ENCODE peak calls at places on chromosomes 4 and X, in eight cellular contexts. C is ascending aorta; F is naive thymus-derived CD4-positive, alpha-beta T cell; Y is uterus; H is MM.1S; M is fibroblast of lung; W is Caco-2; A is suprapubic skin. V is an unnamed sample. For H3K9me3, the result is how much of the 10 kb centered on the place peaks cover.

GRCh38 chr4:180407273-180407885 is 1835.8 kb upstream of the TENM3 start:
- DNase-seq in M (no peak), H (no peak), F (no peak), A (no peak), C (no peak), W (no peak), Y (no peak), V (no peak)

GRCh38 chrX:66408507-66408906 is 230.4 kb downstream of the EDA2R start:
- DNase-seq in C (no peak), F (peak), M (no peak), Y (no peak), A (no peak), W (peak), H (peak), V (no peak)

GRCh38 chrX:151753313-151754041 is 18.9 kb downstream of the CNGA2 start:
- DNase-seq in C (no peak), W (peak), M (peak), H (peak), Y (peak), F (no peak), A (peak), V (no peak)

GRCh38 chrX:24260827-24261550 is 52.9 kb downstream of the SUPT20HL2 start:
- DNase-seq in F (no peak), A (no peak), C (peak), W (no peak), M (peak), H (no peak), Y (peak), V (no peak)

GRCh38 chr4:2067446-2068197 is 8.5 kb downstream of the NAT8L start:
- DNase-seq in C (no peak), F (no peak), A (peak), M (no peak), Y (no peak), H (no peak), W (no peak), V (no peak)

GRCh38 chrX:1392376-1393130 is 640 bp upstream of the SLC25A6 start:
- DNase-seq in M (peak), H (peak), W (peak), C (no peak), F (no peak), Y (no peak), A (no peak), V (no peak)

GRCh38 chr4:139184129-139184528 is 7.1 kb upstream of the ELF2 start:
- DNase-seq in H (peak), A (no peak), M (peak), Y (no peak), W (no peak), C (no peak), F (no peak), V (no peak)

GRCh38 chr4:105061136-105061696 is 85.5 kb upstream of the TET2 start:
- DNase-seq in M (peak), Y (no peak), C (no peak), F (no peak), W (no peak), A (no peak), H (peak), V (no peak)

GRCh38 chr4:159229164-159229563 is 126.3 kb downstream of the RAPGEF2 start:
- DNase-seq in M (peak), A (no peak), Y (no peak), H (no peak), W (peak), C (no peak), F (no peak), V (no peak)

GRCh38 chrX:38583185-38583584 is 21.8 kb downstream of the TSPAN7 start:
- DNase-seq in C (no peak), F (no peak), Y (no peak), M (no peak), W (no peak), H (no peak), A (no peak), V (no peak)
- H3K9me3 ChIP-seq in C (under half), F (under half), Y (under half), M (under half), W (under half), H (under half), A (under half), V (under half)

DNA sequence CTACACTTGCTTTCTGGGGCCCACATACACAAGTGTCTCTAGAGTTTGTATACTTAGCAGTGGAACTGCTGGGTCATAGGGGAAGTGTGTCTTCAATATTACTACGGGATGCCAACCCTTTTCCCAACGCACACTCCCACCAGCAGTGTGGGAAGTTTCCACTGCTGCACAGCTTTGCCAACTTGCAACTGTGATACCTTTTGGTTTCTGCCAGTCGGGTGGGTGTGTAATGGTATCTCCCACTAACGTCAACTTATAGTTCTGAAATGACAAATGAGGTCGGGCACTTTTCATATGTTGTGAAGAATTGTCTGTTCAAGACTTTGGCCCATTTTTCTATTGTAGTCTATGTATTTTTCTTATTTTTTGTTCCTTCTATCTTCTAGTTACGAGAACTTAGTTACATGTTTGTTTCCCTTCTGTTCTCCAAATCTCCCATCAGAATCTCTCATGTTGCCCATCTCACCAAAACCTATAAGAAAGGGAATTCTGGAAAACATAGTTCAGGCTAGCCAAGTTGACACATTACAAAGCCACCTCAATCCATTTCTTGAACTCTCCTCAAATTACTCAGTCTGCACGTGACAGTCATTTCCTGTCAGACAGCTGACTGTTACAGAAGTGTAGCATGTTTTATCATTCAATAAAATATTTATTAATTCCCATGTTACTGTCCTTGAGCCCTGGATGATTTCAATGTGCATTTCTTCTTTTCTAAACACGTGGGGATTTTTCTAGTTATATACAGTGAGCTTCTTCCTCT is 30.7 kb downstream of the PNMA6E start:
- DNase-seq in F (no peak), M (no peak), W (no peak), A (no peak), H (no peak), C (no peak), Y (no peak), V (no peak)
- H3K9me3 ChIP-seq in F (under half), M (under half), W (under half), A (under half), H (under half), C (under half), Y (under half), V (under half)

DNA sequence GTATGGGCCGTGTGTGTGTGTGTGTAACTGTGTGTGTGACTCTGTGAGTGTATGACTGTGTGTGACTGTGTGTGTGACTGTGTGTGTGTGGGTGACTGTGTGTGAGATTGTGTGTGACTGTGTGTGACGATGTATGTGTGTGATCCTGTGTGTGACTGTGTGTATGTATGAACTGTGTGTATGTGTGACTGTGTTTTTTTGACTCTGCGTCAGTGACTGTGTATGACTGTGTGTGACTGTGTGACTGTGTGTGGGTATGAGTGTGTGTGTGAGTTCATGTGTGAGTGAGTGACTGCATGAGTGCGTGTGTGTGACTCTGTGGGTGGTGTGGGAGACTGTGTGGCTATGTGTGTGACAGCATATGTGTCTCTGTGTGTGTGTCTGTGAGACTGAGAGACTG is 81.8 kb downstream of the ZNF718 start:
- DNase-seq in F (no peak), C (no peak), Y (no peak), H (no peak), M (no peak), W (no peak), A (no peak), V (no peak)
- H3K9me3 ChIP-seq in F (half or more), C (under half), Y (under half), H (under half), M (under half), W (under half), A (under half), V (under half)

DNA sequence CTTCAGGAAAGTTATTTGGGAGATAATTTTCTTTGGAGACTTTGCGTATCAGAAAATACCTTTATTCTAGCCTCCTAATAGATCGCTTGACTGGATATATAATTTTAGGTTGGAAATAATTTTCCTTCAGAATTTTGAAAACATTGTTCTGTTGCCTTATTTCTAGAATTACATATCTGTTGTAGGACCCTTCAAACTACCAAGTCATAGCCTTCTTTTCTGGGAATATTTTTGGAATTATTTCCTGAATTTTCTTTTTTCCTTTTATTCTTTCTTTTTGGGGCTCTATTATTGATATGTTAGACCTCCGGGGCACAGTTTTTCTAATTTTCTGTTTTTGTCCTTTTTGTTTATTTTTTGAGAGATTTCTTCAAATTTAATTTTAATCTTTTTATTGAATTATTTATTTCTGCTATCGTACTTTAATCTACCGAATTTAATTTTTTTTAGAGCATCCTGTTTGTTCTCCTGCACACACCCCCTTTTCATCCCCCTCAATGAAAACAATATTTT is 100.5 kb downstream of the KDM6A start:
- DNase-seq in W (no peak), H (no peak), C (no peak), M (no peak), Y (no peak), A (no peak), F (no peak), V (no peak)
- H3K9me3 ChIP-seq in W (under half), H (under half), C (under half), M (under half), Y (under half), A (under half), F (under half), V (under half)

GRCh38 chr4:102734591-102735385 is 26.0 kb downstream of the MANBA start:
- DNase-seq in Y (no peak), F (no peak), W (no peak), C (no peak), A (no peak), M (peak), H (no peak), V (no peak)

GRCh38 chr4:102735578-102735977 is 25.2 kb downstream of the MANBA start:
- DNase-seq in H (no peak), W (no peak), A (no peak), F (no peak), Y (no peak), M (no peak), C (no peak), V (no peak)

GRCh38 chr4:102736636-102737549 is 23.9 kb downstream of the MANBA start:
- DNase-seq in W (peak), F (no peak), H (peak), M (peak), C (no peak), A (no peak), Y (no peak), V (no peak)

GRCh38 chr4:102732678-102733445 is 27.9 kb downstream of the MANBA start:
- DNase-seq in W (no peak), F (no peak), A (no peak), Y (no peak), H (no peak), C (no peak), M (no peak), V (no peak)

DNA sequence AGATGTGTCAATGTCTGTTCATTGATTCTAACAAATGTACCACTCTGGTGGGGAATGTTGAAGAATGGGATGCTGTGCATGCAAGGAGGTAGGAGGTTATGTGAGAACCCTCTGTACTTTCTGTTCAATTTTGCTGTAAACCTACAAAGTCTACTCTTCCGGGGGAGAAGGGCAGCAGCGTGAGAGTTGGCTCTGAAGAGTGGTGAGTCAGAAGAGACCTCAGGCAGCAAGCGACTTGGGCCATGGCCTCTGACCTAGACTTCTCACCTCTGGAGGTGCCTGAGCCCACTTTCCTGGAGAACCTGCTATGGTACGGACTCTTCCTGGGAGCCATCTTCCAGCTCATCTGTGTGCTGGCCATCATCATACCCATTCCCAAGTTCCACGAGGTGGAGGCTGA is 26.7 kb downstream of the MANBA start:
- DNase-seq in F (no peak), M (no peak), W (no peak), C (no peak), H (no peak), A (no peak), Y (no peak), V (no peak)
- H3K9me3 ChIP-seq in F (under half), M (under half), W (under half), C (under half), H (under half), A (under half), Y (under half), V (under half)

GRCh38 chr4:87363552-87363951 is 27.4 kb downstream of the HSD17B11 start:
- DNase-seq in H (no peak), Y (no peak), W (no peak), M (no peak), F (no peak), C (no peak), A (no peak), V (no peak)

GRCh38 chr4:87365348-87365747 is 25.6 kb downstream of the HSD17B11 start:
- DNase-seq in A (no peak), H (no peak), C (no peak), Y (no peak), M (no peak), W (peak), F (no peak), V (no peak)

GRCh38 chr4:87370071-87370470 is 20.9 kb downstream of the HSD17B11 start:
- DNase-seq in Y (no peak), C (no peak), H (no peak), M (no peak), F (no peak), W (no peak), A (no peak), V (no peak)

DNA sequence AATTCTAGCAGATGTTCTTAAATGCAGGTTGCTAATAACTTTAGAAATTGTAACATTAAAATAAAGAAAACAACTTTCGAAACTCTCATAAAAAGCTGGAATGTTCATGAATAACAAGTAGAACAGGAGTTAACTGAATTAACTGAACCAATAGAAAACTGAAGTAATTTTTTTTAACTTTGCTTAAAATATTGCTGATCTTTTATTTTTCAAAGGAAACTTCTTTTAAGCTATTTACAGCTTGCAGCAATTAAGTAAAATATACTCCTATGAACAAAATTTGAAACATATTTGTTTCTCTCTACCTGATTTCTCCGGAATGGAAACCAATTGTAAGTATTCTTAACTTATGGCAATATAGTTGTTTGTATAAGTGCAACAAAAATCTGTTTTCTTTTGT is 24.2 kb downstream of the HSD17B11 start:
- DNase-seq in Y (no peak), M (no peak), F (no peak), W (no peak), H (no peak), A (no peak), C (no peak), V (no peak)
- H3K9me3 ChIP-seq in Y (under half), M (under half), F (under half), W (under half), H (under half), A (under half), C (under half), V (under half)

GRCh38 chrX:82658492-82658891 is 849.6 kb upstream of the POU3F4 start:
- DNase-seq in C (no peak), F (no peak), Y (no peak), W (no peak), M (no peak), H (no peak), A (no peak), V (no peak)
- H3K9me3 ChIP-seq in C (under half), F (under half), Y (under half), W (under half), M (under half), H (under half), A (under half), V (under half)

GRCh38 chrX:100662153-100662552 is 18.2 kb downstream of the SRPX2 start:
- DNase-seq in Y (no peak), W (no peak), H (no peak), M (no peak), C (no peak), A (no peak), F (no peak), V (no peak)
- H3K9me3 ChIP-seq in Y (under half), W (under half), H (under half), M (under half), C (under half), A (under half), F (under half), V (under half)

GRCh38 chr4:152990471-152991131 is 54.5 kb downstream of the FHDC1 start:
- DNase-seq in H (no peak), F (no peak), C (no peak), Y (no peak), W (no peak), A (no peak), M (no peak), V (no peak)
- H3K9me3 ChIP-seq in H (under half), F (under half), C (under half), Y (under half), W (under half), A (under half), M (under half), V (under half)